ENCODE peak calls at places on chromosomes 7 and 10, in five cellular contexts. One of them, this sample, is unnamed.

GRCh38 chr10:84076540-84077195 is 62.6 kb upstream of the GHITM start:
- DNase-seq in cardiac muscle cell: peak
- DNase-seq in dorsolateral prefrontal cortex: no peak
- DNase-seq in ovary: no peak
- DNase-seq in SJSA1: no peak
- DNase-seq in this sample: no peak

GRCh38 chr10:18066947-18067346 is 73.3 kb upstream of the CACNB2 start:
- DNase-seq in cardiac muscle cell: no peak
- DNase-seq in dorsolateral prefrontal cortex: no peak
- DNase-seq in ovary: no peak
- DNase-seq in SJSA1: no peak
- DNase-seq in this sample: no peak

GRCh38 chr10:66782776-66783175 is 143.1 kb upstream of the LRRTM3 start:
- DNase-seq in cardiac muscle cell: no peak
- DNase-seq in dorsolateral prefrontal cortex: no peak
- DNase-seq in ovary: no peak
- DNase-seq in SJSA1: no peak
- DNase-seq in this sample: no peak

GRCh38 chr10:48655426-48656240 is 29.0 kb upstream of the WDFY4 start:
- DNase-seq in cardiac muscle cell: peak
- DNase-seq in dorsolateral prefrontal cortex: peak
- DNase-seq in ovary: peak
- DNase-seq in SJSA1: peak
- DNase-seq in this sample: peak

GRCh38 chr10:110918269-110918632 is 729 bp downstream of the BBIP1 start:
- DNase-seq in cardiac muscle cell: no peak
- DNase-seq in dorsolateral prefrontal cortex: no peak
- DNase-seq in ovary: peak
- DNase-seq in SJSA1: peak
- DNase-seq in this sample: peak

GRCh38 chr10:95217476-95217875 is 23.4 kb downstream of the ACSM6 start:
- DNase-seq in cardiac muscle cell: peak
- DNase-seq in dorsolateral prefrontal cortex: no peak
- DNase-seq in ovary: no peak
- DNase-seq in SJSA1: no peak
- DNase-seq in this sample: no peak

GRCh38 chr10:121860810-121861209 is 67.0 kb downstream of the ATE1 start:
- DNase-seq in cardiac muscle cell: no peak
- DNase-seq in dorsolateral prefrontal cortex: no peak
- DNase-seq in ovary: no peak
- DNase-seq in SJSA1: no peak
- DNase-seq in this sample: no peak

GRCh38 chr7:5237286-5237685 is 45.5 kb upstream of the SLC29A4 start:
- DNase-seq in cardiac muscle cell: peak
- DNase-seq in dorsolateral prefrontal cortex: peak
- DNase-seq in ovary: peak
- DNase-seq in SJSA1: no peak
- DNase-seq in this sample: peak

GRCh38 chr7:68857571-68857970 is 740.7 kb upstream of the AUTS2 start:
- DNase-seq in cardiac muscle cell: no peak
- DNase-seq in dorsolateral prefrontal cortex: no peak
- DNase-seq in ovary: no peak
- DNase-seq in SJSA1: no peak
- DNase-seq in this sample: no peak

GRCh38 chr7:157490465-157490912 is 153.7 kb downstream of the DNAJB6 start:
- DNase-seq in cardiac muscle cell: peak
- DNase-seq in dorsolateral prefrontal cortex: no peak
- DNase-seq in ovary: no peak
- DNase-seq in SJSA1: peak
- DNase-seq in this sample: peak